ENCODE peak calls at places on chromosomes 7 and 10, in ten cellular contexts. F, S, I, B, O, E, G, M, K and U are unnamed samples.

GRCh38 chr10:102431452-102432124 is 786 bp downstream of the CUEDC2 start:
- DNase-seq in B (no peak), S (no peak), I (no peak), O (no peak), G (peak), M (no peak), E (no peak), K (no peak), F (no peak), U (no peak)

GRCh38 chr7:44216019-44216418 is 15.2 kb downstream of the YKT6 start:
- DNase-seq in G (no peak), I (peak), K (no peak), S (no peak), M (peak), E (no peak), O (no peak), B (no peak), F (no peak), U (no peak)

GRCh38 chr10:121070257-121070656 is 219.1 kb downstream of the WDR11 start:
- DNase-seq in O (no peak), G (no peak), B (no peak), F (no peak), M (no peak), I (no peak), K (no peak), E (no peak), S (no peak), U (no peak)

GRCh38 chr7:151830121-151830815 is 46.6 kb downstream of the PRKAG2 start:
- DNase-seq in E (no peak), F (no peak), B (no peak), M (no peak), G (no peak), O (no peak), S (no peak), I (no peak), K (no peak), U (no peak)

GRCh38 chr10:31020128-31020527 is 11.5 kb downstream of the ZNF438 start:
- DNase-seq in M (no peak), S (no peak), O (no peak), F (no peak), E (no peak), B (no peak), K (no peak), G (no peak), I (no peak), U (no peak)

GRCh38 chr10:58023341-58024073 is 244.2 kb downstream of the IPMK start:
- DNase-seq in E (peak), M (no peak), G (peak), I (no peak), B (no peak), F (no peak), S (no peak), K (no peak), O (no peak), U (peak)

GRCh38 chr7:91375378-91375777 is 111.1 kb downstream of the FZD1 start:
- DNase-seq in I (no peak), S (no peak), M (no peak), O (no peak), E (no peak), G (no peak), K (no peak), F (no peak), B (no peak), U (no peak)

GRCh38 chr7:2719007-2719406 is 31.0 kb downstream of the AMZ1 start:
- DNase-seq in I (no peak), E (no peak), M (no peak), K (peak), G (peak), S (peak), O (no peak), B (peak), F (peak), U (no peak)

GRCh38 chr10:66045859-66046258 is 880.0 kb upstream of the LRRTM3 start:
- DNase-seq in B (no peak), S (no peak), E (no peak), O (no peak), I (no peak), F (no peak), K (no peak), M (no peak), G (no peak), U (no peak)

GRCh38 chr7:101216860-101217387 is 457 bp downstream of the PLOD3 start:
- DNase-seq in M (no peak), K (no peak), I (no peak), E (no peak), B (no peak), F (peak), O (no peak), S (no peak), G (no peak), U (no peak)

GRCh38 chr10:47452495-47453434 is 31.1 kb downstream of the ANXA8 start:
- DNase-seq in G (peak), E (no peak), K (no peak), M (peak), F (no peak), B (no peak), I (no peak), O (no peak), S (no peak), U (no peak)